ENCODE peak calls at places on chromosomes 13 and 19, in nine cellular contexts. Y, N, V, J, X, E, A, S and I are unnamed samples.
A peak's percentile ranks its signal among the peaks of the same experiment; 100 is the strongest.

GRCh38 chr13:39586956-39587605 is 15.9 kb downstream of the LHFPL6 start:
- DNase-seq in A (no peak), E (no peak), Y (no peak), S (no peak), V (no peak), J (no peak), X (no peak), N (no peak), I (no peak)

GRCh38 chr19:11160119-11160768 is 4.7 kb upstream of the SPC24 start:
- DNase-seq in S (no peak), A (no peak), X (no peak), Y (no peak), N (no peak), E (no peak), J (no peak), V (no peak), I (no peak)

GRCh38 chr19:16197188-16197621 is 506 bp upstream of the AP1M1 start:
- DNase-seq in N (no peak), Y (no peak), J (no peak), E (no peak), X (no peak), A (no peak), V (no peak), S (no peak), I (no peak)

GRCh38 chr19:2548966-2549365 is 73.0 kb downstream of the GADD45B start:
- DNase-seq in J (peak; percentile 26), S (peak; percentile 42), N (peak; percentile 21), X (no peak), A (no peak), Y (no peak), E (no peak), V (no peak), I (peak; percentile 64)

GRCh38 chr13:30708541-30708940 is 26.8 kb upstream of the ALOX5AP start:
- DNase-seq in V (no peak), N (no peak), A (no peak), J (no peak), E (no peak), Y (no peak), S (no peak), X (no peak), I (no peak)

GRCh38 chr19:14168993-14169392 is 32.6 kb upstream of the ASF1B start:
- DNase-seq in V (no peak), N (no peak), X (no peak), J (no peak), E (no peak), S (no peak), Y (no peak), A (no peak), I (no peak)

GRCh38 chr19:1874554-1875185 is 10.6 kb downstream of the ABHD17A start:
- DNase-seq in N (peak; percentile 35), J (peak; percentile 19), E (no peak), A (no peak), S (no peak), X (no peak), V (no peak), Y (peak; percentile 61), I (no peak)

GRCh38 chr13:74077847-74078246 is 56.4 kb downstream of the KLF12 start:
- DNase-seq in V (no peak), S (no peak), N (no peak), J (no peak), E (no peak), A (no peak), Y (no peak), X (no peak), I (no peak)

GRCh38 chr19:1470864-1471513 is 8.0 kb downstream of the C19orf25 start:
- DNase-seq in S (no peak), J (peak; percentile 39), V (no peak), Y (no peak), X (no peak), N (no peak), E (peak; percentile 44), A (no peak), I (no peak)

GRCh38 chr19:49114630-49115363 is 627 bp downstream of the LIN7B start:
- DNase-seq in E (peak; percentile 90), V (no peak), N (peak; percentile 82), A (peak; percentile 37), X (peak; percentile 57), Y (peak; percentile 26), S (peak; percentile 84), J (peak; percentile 81), I (peak; percentile 91)

GRCh38 chr19:38544569-38545315 is 73.0 kb downstream of the MAP4K1 start:
- DNase-seq in A (no peak), E (no peak), J (no peak), V (no peak), N (no peak), Y (peak; percentile 60), X (no peak), S (no peak), I (peak; percentile 41)

GRCh38 chr13:21528616-21529015 is 69.5 kb upstream of the ZDHHC20 start:
- DNase-seq in Y (no peak), J (no peak), N (no peak), A (no peak), S (no peak), X (no peak), E (no peak), V (no peak), I (no peak)

GRCh38 chr19:38134538-38135149 is 89.4 kb downstream of the DPF1 start:
- DNase-seq in N (peak; percentile 57), E (peak; percentile 67), Y (no peak), S (no peak), J (no peak), V (no peak), X (peak; percentile 57), A (no peak), I (no peak)

GRCh38 chr13:50512602-50513527 is 330.6 kb downstream of the DLEU7 start:
- DNase-seq in A (peak; percentile 16), N (peak; percentile 69), S (peak; percentile 81), X (peak; percentile 24), Y (peak; percentile 41), E (peak; percentile 17), J (peak; percentile 72), V (no peak), I (peak; percentile 85)